ENCODE peak calls at places on chromosome 12, in five cellular contexts. One of them, this sample, is unnamed.

GRCh38 chr12:76074701-76075336 is 9.7 kb downstream of the NAP1L1 start:
- DNase-seq in central memory CD4-positive, alpha-beta T cell: no peak
- DNase-seq in hepatocyte: no peak
- DNase-seq in MG63: no peak
- DNase-seq in left kidney: no peak
- DNase-seq in this sample: no peak

GRCh38 chr12:124387510-124387855 is 92.6 kb downstream of the RFLNA start:
- DNase-seq in central memory CD4-positive, alpha-beta T cell: no peak
- DNase-seq in hepatocyte: no peak
- DNase-seq in MG63: no peak
- DNase-seq in left kidney: peak; percentile 57
- DNase-seq in this sample: no peak

GRCh38 chr12:42593781-42594322 is 4.3 kb upstream of the PRICKLE1 start:
- DNase-seq in central memory CD4-positive, alpha-beta T cell: no peak
- DNase-seq in hepatocyte: peak; percentile 23
- DNase-seq in MG63: no peak
- DNase-seq in left kidney: no peak
- DNase-seq in this sample: no peak

GRCh38 chr12:119669744-119670472 is 2.0 kb downstream of the PRKAB1 start:
- DNase-seq in central memory CD4-positive, alpha-beta T cell: no peak
- DNase-seq in hepatocyte: peak; percentile 65
- DNase-seq in MG63: no peak
- DNase-seq in left kidney: peak; percentile 19
- DNase-seq in this sample: no peak

GRCh38 chr12:22527999-22528398 is 16.3 kb downstream of the C2CD5 start:
- DNase-seq in central memory CD4-positive, alpha-beta T cell: no peak
- DNase-seq in hepatocyte: no peak
- DNase-seq in MG63: no peak
- DNase-seq in left kidney: no peak
- DNase-seq in this sample: peak; percentile 70

GRCh38 chr12:75981773-75982564 is 49.6 kb downstream of the PHLDA1 start:
- DNase-seq in central memory CD4-positive, alpha-beta T cell: no peak
- DNase-seq in hepatocyte: no peak
- DNase-seq in MG63: no peak
- DNase-seq in left kidney: peak; percentile 49
- DNase-seq in this sample: no peak

GRCh38 chr12:112167728-112168525 is 42.6 kb downstream of the TRAFD1 start:
- DNase-seq in central memory CD4-positive, alpha-beta T cell: no peak
- DNase-seq in hepatocyte: no peak
- DNase-seq in MG63: no peak
- DNase-seq in left kidney: no peak
- DNase-seq in this sample: no peak

GRCh38 chr12:104718581-104718980 is 239.5 kb downstream of the SLC41A2 start:
- DNase-seq in central memory CD4-positive, alpha-beta T cell: no peak
- DNase-seq in hepatocyte: no peak
- DNase-seq in MG63: no peak
- DNase-seq in left kidney: no peak
- DNase-seq in this sample: no peak

GRCh38 chr12:94621662-94622359 is 28.5 kb downstream of the TMCC3 start:
- DNase-seq in central memory CD4-positive, alpha-beta T cell: peak; percentile 19
- DNase-seq in hepatocyte: peak; percentile 39
- DNase-seq in MG63: peak; percentile 37
- DNase-seq in left kidney: no peak
- DNase-seq in this sample: peak; percentile 37